ENCODE peak calls at places on chromosomes 3 and 15, in five cellular contexts. One of them, this sample, is unnamed.

GRCh38 chr3:115518100-115518852 is 105.0 kb upstream of the GAP43 start:
- DNase-seq in PC-3: peak
- DNase-seq in neural progenitor cell: peak
- DNase-seq in epithelial cell of esophagus: peak
- DNase-seq in osteocyte: no peak
- DNase-seq in this sample: no peak

GRCh38 chr3:9402410-9403228 is 5.2 kb downstream of the SETD5 start:
- DNase-seq in PC-3: no peak
- DNase-seq in neural progenitor cell: peak
- DNase-seq in epithelial cell of esophagus: peak
- DNase-seq in osteocyte: no peak
- DNase-seq in this sample: no peak

GRCh38 chr3:193772389-193772788 is 179.4 kb downstream of the OPA1 start:
- DNase-seq in PC-3: no peak
- DNase-seq in neural progenitor cell: peak
- DNase-seq in epithelial cell of esophagus: no peak
- DNase-seq in osteocyte: peak
- DNase-seq in this sample: peak

GRCh38 chr3:51684971-51685751 is 14.1 kb downstream of the TEX264 start:
- DNase-seq in PC-3: no peak
- DNase-seq in neural progenitor cell: no peak
- DNase-seq in epithelial cell of esophagus: no peak
- DNase-seq in osteocyte: no peak
- DNase-seq in this sample: no peak

GRCh38 chr15:74835312-74835823 is 7.6 kb downstream of the ULK3 start:
- DNase-seq in PC-3: peak
- DNase-seq in neural progenitor cell: peak
- DNase-seq in epithelial cell of esophagus: peak
- DNase-seq in osteocyte: no peak
- DNase-seq in this sample: no peak

GRCh38 chr3:164806188-164806587 is 272.1 kb downstream of the SI start:
- DNase-seq in PC-3: no peak
- DNase-seq in neural progenitor cell: no peak
- DNase-seq in epithelial cell of esophagus: peak
- DNase-seq in osteocyte: no peak
- DNase-seq in this sample: no peak

GRCh38 chr15:38144921-38145320 is 107.7 kb upstream of the SPRED1 start:
- DNase-seq in PC-3: peak
- DNase-seq in neural progenitor cell: no peak
- DNase-seq in epithelial cell of esophagus: no peak
- DNase-seq in osteocyte: no peak
- DNase-seq in this sample: no peak

GRCh38 chr15:41954036-41954435 is 18.3 kb downstream of the EHD4 start:
- DNase-seq in PC-3: no peak
- DNase-seq in neural progenitor cell: no peak
- DNase-seq in epithelial cell of esophagus: no peak
- DNase-seq in osteocyte: peak
- DNase-seq in this sample: no peak

GRCh38 chr3:182435860-182436259 is 357.4 kb upstream of the ATP11B start:
- DNase-seq in PC-3: no peak
- DNase-seq in neural progenitor cell: no peak
- DNase-seq in epithelial cell of esophagus: peak
- DNase-seq in osteocyte: no peak
- DNase-seq in this sample: no peak

GRCh38 chr3:177529716-177530335 is 332.5 kb upstream of the TBL1XR1 start:
- DNase-seq in PC-3: no peak
- DNase-seq in neural progenitor cell: no peak
- DNase-seq in epithelial cell of esophagus: no peak
- DNase-seq in osteocyte: no peak
- DNase-seq in this sample: no peak

GRCh38 chr3:134441321-134441720 is 44.5 kb downstream of the ANAPC13 start:
- DNase-seq in PC-3: peak
- DNase-seq in neural progenitor cell: no peak
- DNase-seq in epithelial cell of esophagus: peak
- DNase-seq in osteocyte: no peak
- DNase-seq in this sample: no peak

GRCh38 chr3:129052675-129053074 is 7.9 kb upstream of the GP9 start:
- DNase-seq in PC-3: no peak
- DNase-seq in neural progenitor cell: no peak
- DNase-seq in epithelial cell of esophagus: no peak
- DNase-seq in osteocyte: no peak
- DNase-seq in this sample: no peak

GRCh38 chr15:69648215-69648614 is 195.6 kb downstream of the RPLP1 start:
- DNase-seq in PC-3: no peak
- DNase-seq in neural progenitor cell: no peak
- DNase-seq in epithelial cell of esophagus: no peak
- DNase-seq in osteocyte: peak
- DNase-seq in this sample: peak

GRCh38 chr15:56869573-56869972 is 48.9 kb upstream of the TCF12 start:
- DNase-seq in PC-3: no peak
- DNase-seq in neural progenitor cell: peak
- DNase-seq in epithelial cell of esophagus: peak
- DNase-seq in osteocyte: no peak
- DNase-seq in this sample: no peak

GRCh38 chr3:186653984-186654383 is 11.8 kb upstream of the HRG start:
- DNase-seq in PC-3: no peak
- DNase-seq in neural progenitor cell: peak
- DNase-seq in epithelial cell of esophagus: no peak
- DNase-seq in osteocyte: no peak
- DNase-seq in this sample: no peak

GRCh38 chr3:29577250-29577649 is 296.4 kb downstream of the RBMS3 start:
- DNase-seq in PC-3: no peak
- DNase-seq in neural progenitor cell: no peak
- DNase-seq in epithelial cell of esophagus: no peak
- DNase-seq in osteocyte: no peak
- DNase-seq in this sample: no peak

GRCh38 chr3:82384176-82384575 is 622.7 kb upstream of the GBE1 start:
- DNase-seq in PC-3: no peak
- DNase-seq in neural progenitor cell: no peak
- DNase-seq in epithelial cell of esophagus: no peak
- DNase-seq in osteocyte: no peak
- DNase-seq in this sample: no peak

GRCh38 chr3:181623924-181624694 is 87.6 kb upstream of the SOX2 start:
- DNase-seq in PC-3: peak
- DNase-seq in neural progenitor cell: peak
- DNase-seq in epithelial cell of esophagus: peak
- DNase-seq in osteocyte: no peak
- DNase-seq in this sample: no peak

GRCh38 chr3:64824281-64824980 is 136.6 kb upstream of the ADAMTS9 start:
- DNase-seq in PC-3: no peak
- DNase-seq in neural progenitor cell: no peak
- DNase-seq in epithelial cell of esophagus: peak
- DNase-seq in osteocyte: no peak
- DNase-seq in this sample: no peak

GRCh38 chr3:46918202-46918601 is 40.7 kb downstream of the PTH1R start:
- DNase-seq in PC-3: no peak
- DNase-seq in neural progenitor cell: no peak
- DNase-seq in epithelial cell of esophagus: no peak
- DNase-seq in osteocyte: no peak
- DNase-seq in this sample: no peak

GRCh38 chr3:43876648-43877047 is 185.9 kb downstream of the ABHD5 start:
- DNase-seq in PC-3: no peak
- DNase-seq in neural progenitor cell: no peak
- DNase-seq in epithelial cell of esophagus: no peak
- DNase-seq in osteocyte: no peak
- DNase-seq in this sample: no peak

GRCh38 chr3:154018100-154018696 is 103.0 kb upstream of the ARHGEF26 start:
- DNase-seq in PC-3: peak
- DNase-seq in neural progenitor cell: peak
- DNase-seq in epithelial cell of esophagus: peak
- DNase-seq in osteocyte: no peak
- DNase-seq in this sample: no peak

GRCh38 chr3:64327039-64327804 is 102.0 kb upstream of the PRICKLE2 start:
- DNase-seq in PC-3: no peak
- DNase-seq in neural progenitor cell: no peak
- DNase-seq in epithelial cell of esophagus: no peak
- DNase-seq in osteocyte: no peak
- DNase-seq in this sample: no peak

GRCh38 chr15:52112203-52112750 is 298 bp downstream of the BCL2L10 start:
- DNase-seq in PC-3: no peak
- DNase-seq in neural progenitor cell: no peak
- DNase-seq in epithelial cell of esophagus: no peak
- DNase-seq in osteocyte: peak
- DNase-seq in this sample: no peak

GRCh38 chr3:176939022-176939817 is 258.1 kb downstream of the TBL1XR1 start:
- DNase-seq in PC-3: peak
- DNase-seq in neural progenitor cell: peak
- DNase-seq in epithelial cell of esophagus: peak
- DNase-seq in osteocyte: no peak
- DNase-seq in this sample: no peak

GRCh38 chr15:40902605-40903561 is 8.6 kb downstream of the VPS18 start:
- DNase-seq in PC-3: no peak
- DNase-seq in neural progenitor cell: peak
- DNase-seq in epithelial cell of esophagus: peak
- DNase-seq in osteocyte: no peak
- DNase-seq in this sample: no peak

DNA sequence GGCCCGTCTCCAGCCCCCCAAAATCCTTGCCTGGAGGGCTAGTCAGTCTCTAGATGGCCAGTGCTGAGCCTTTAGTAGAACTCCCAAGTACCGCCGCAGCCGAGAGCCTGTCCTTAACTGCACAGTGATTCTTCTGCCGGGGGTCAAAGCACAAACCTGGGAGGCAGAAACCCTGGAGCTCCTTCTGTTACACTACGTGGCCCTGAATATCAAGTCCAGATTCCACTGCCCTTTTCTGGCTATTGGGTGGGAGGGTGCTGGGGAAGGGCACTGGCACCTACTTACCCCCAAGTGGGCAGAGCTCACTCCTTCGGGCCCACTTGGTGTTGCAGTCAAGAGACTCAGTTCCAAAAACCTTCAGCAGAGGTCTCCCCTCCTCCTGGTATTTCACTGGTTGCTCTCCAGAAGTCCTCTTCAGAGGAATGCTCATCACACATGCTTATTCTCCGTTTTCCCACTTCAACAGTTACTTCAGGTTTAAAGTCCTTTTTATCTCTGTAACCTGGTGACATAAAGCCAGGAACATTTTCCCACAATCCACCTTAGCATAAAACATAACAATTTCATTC is 10.8 kb downstream of the PDHB start:
- DNase-seq in PC-3: peak
- DNase-seq in neural progenitor cell: no peak
- DNase-seq in epithelial cell of esophagus: peak
- DNase-seq in osteocyte: no peak
- DNase-seq in this sample: no peak
- TF ChIP-seq CTCF in PC-3: peak
- TF ChIP-seq CTCF in neural progenitor cell: peak
- TF ChIP-seq CTCF in epithelial cell of esophagus: peak
- TF ChIP-seq CTCF in osteocyte: peak
- TF ChIP-seq CTCF in this sample: no peak

DNA sequence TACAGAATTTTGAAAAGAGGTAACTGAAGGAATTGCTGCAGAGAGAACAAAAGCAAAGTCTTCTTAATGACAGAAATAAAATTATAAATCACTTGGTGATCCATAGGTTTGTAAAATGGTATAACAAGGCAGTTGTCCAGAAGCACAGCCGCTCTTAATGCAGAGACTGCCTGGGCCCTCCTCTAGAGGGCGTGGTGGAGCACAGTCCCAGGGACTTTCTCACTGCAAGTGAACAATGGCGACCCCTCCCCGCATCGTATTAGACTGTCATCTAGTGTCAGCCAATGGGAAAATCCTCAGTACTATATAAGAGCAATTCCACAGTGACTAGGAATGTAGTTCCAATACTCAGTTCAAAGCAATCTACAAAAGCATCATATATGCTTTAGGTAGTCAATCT is 26.4 kb upstream of the ZBED2 start:
- DNase-seq in PC-3: peak
- DNase-seq in neural progenitor cell: peak
- DNase-seq in epithelial cell of esophagus: no peak
- DNase-seq in osteocyte: no peak
- DNase-seq in this sample: no peak
- TF ChIP-seq CTCF in PC-3: peak
- TF ChIP-seq CTCF in neural progenitor cell: peak
- TF ChIP-seq CTCF in epithelial cell of esophagus: peak
- TF ChIP-seq CTCF in osteocyte: peak
- TF ChIP-seq CTCF in this sample: peak

GRCh38 chr3:141875893-141876380 is 506 bp upstream of the ATP1B3 start:
- DNase-seq in PC-3: no peak
- DNase-seq in neural progenitor cell: peak
- DNase-seq in epithelial cell of esophagus: peak
- DNase-seq in osteocyte: peak
- DNase-seq in this sample: peak

GRCh38 chr3:141877911-141878310 is 1.5 kb downstream of the ATP1B3 start:
- DNase-seq in PC-3: peak
- DNase-seq in neural progenitor cell: peak
- DNase-seq in epithelial cell of esophagus: peak
- DNase-seq in osteocyte: no peak
- DNase-seq in this sample: no peak

GRCh38 chr3:141876891-141877561 is 583 bp downstream of the ATP1B3 start:
- DNase-seq in PC-3: peak
- DNase-seq in neural progenitor cell: peak
- DNase-seq in epithelial cell of esophagus: peak
- DNase-seq in osteocyte: peak
- DNase-seq in this sample: peak

GRCh38 chr3:141875374-141875892 is 1.0 kb upstream of the ATP1B3 start:
- DNase-seq in PC-3: peak
- DNase-seq in neural progenitor cell: peak
- DNase-seq in epithelial cell of esophagus: peak
- DNase-seq in osteocyte: peak
- DNase-seq in this sample: peak

GRCh38 chr3:141876381-141876890 is at the start of gene ATP1B3:
- DNase-seq in PC-3: peak
- DNase-seq in neural progenitor cell: peak
- DNase-seq in epithelial cell of esophagus: peak
- DNase-seq in osteocyte: peak
- DNase-seq in this sample: peak
- TF ChIP-seq CTCF in PC-3: no peak
- TF ChIP-seq CTCF in neural progenitor cell: no peak
- TF ChIP-seq CTCF in epithelial cell of esophagus: no peak
- TF ChIP-seq CTCF in osteocyte: no peak
- TF ChIP-seq CTCF in this sample: no peak

DNA sequence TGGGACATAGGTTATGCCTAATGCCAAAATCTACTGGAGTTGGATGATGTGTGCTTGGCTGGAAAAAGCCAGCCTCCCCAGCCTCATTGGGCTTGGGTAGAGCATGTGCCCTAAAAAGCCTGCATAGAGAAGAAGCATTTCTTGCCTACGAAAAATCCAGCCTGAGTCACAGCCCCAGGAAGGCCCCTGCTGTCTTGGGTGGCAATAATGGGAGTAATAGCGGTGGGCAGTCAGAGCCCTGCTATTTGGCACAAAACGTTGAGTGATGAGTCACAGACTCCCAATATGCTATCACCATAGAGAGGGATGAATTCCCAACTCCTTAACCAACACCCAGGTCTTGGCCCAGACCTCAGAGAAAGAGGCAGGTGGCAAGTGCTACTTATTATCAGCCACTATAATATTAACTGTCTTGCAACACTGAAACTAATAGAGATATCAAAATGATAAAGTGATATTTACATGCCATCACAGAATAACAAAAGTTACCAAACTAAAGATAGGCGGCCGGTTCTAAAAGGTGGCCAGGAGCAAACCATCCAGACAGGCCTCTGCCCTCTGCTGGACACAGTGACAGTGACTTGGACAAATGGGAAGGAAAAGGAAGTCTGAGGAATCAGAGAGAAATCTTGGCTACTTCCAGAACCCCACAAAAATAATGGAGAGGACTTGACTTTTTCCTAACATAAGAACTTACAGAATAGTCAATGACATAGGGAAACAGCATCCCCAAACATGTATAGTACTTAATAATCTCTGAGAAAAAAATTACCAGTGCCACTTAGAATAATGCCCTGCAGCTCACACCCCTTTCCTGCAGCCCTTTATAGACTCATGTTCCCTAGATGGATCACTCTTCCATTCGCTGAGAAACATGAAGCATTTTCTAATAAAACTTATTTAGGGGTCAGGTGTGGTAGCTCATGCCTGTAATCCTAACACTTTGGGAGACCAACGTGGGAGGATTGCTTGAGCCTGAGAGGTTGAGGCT is 51.9 kb upstream of the MUC13 start:
- DNase-seq in PC-3: peak
- DNase-seq in neural progenitor cell: peak
- DNase-seq in epithelial cell of esophagus: peak
- DNase-seq in osteocyte: no peak
- DNase-seq in this sample: no peak
- TF ChIP-seq CTCF in PC-3: peak
- TF ChIP-seq CTCF in neural progenitor cell: peak
- TF ChIP-seq CTCF in epithelial cell of esophagus: peak
- TF ChIP-seq CTCF in osteocyte: peak
- TF ChIP-seq CTCF in this sample: peak